ENCODE peak calls at places on chromosome 12, in four cellular contexts. M is K562, E is HL-60, H is GM12878. G is an unnamed sample.

GRCh38 chr12:118827047-118827446 is 154.3 kb upstream of the SRRM4 start:
- DNase-seq in M (no peak), E (no peak), H (no peak), G (no peak)

GRCh38 chr12:78864483-78865296 is at the start of gene SYT1:
- DNase-seq in M (no peak), E (no peak), H (no peak), G (no peak)

GRCh38 chr12:131040491-131040890 is 86.8 kb downstream of the ADGRD1 start:
- DNase-seq in M (no peak), E (no peak), H (no peak), G (no peak)

GRCh38 chr12:67394600-67394999 is 125.4 kb downstream of the CAND1 start:
- DNase-seq in M (no peak), E (no peak), H (no peak), G (no peak)

GRCh38 chr12:51214895-51215294 is 3.0 kb downstream of the POU6F1 start:
- DNase-seq in M (no peak), E (no peak), H (no peak), G (no peak)

GRCh38 chr12:108721824-108722223 is 9.5 kb downstream of the CORO1C start:
- DNase-seq in M (no peak), E (no peak), H (no peak), G (no peak)

GRCh38 chr12:11730299-11731041 is 81.0 kb downstream of the ETV6 start:
- DNase-seq in M (no peak), E (peak; percentile 45), H (peak; percentile 85), G (no peak)

GRCh38 chr12:45273717-45274271 is 57.9 kb downstream of the ANO6 start:
- DNase-seq in M (peak; percentile 64), E (no peak), H (no peak), G (no peak)

GRCh38 chr12:73531752-73532151 is 1005.9 kb upstream of the ATXN7L3B start:
- DNase-seq in M (no peak), E (no peak), H (no peak), G (no peak)

GRCh38 chr12:110917467-110917866 is 2.9 kb downstream of the MYL2 start:
- DNase-seq in M (no peak), E (no peak), H (no peak), G (no peak)
- TF ChIP-seq POLR2AphosphoS5 in M (no peak), E (no peak), H (no peak), G (no peak)

GRCh38 chr12:70853326-70853725 is 67.2 kb downstream of the PTPRR start:
- DNase-seq in M (no peak), E (no peak), H (no peak), G (no peak)
- TF ChIP-seq SPI1 in M (no peak), E (no peak), H (no peak), G (no peak)

GRCh38 chr12:22051114-22051698 is 5.2 kb downstream of the CMAS start:
- DNase-seq in M (no peak), E (no peak), H (no peak), G (no peak)
- TF ChIP-seq POLR2AphosphoS5 in M (no peak), E (no peak), H (no peak), G (no peak)

DNA sequence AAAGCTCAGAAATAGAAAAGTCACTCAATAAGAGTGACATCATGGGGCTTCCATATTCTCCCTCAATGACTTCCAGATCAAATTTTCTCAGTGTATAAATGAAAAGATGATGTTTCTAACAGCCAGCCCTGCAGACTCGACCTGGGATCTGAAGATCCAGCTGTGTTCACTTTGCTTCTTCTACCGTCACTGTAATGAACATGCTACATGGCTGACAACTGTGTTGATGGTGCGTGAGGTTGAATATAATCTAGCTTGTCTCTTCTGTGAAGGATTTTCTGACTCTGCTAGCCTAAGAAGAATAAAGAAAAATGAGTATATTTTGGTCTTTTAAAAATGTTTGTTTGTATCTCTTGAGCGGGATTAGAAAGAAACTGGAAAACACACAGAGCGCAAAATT is 577.8 kb downstream of the ETNK1 start:
- DNase-seq in M (no peak), E (no peak), H (no peak), G (no peak)
- TF ChIP-seq SPI1 in M (no peak), E (no peak), H (no peak), G (no peak)

GRCh38 chr12:15602051-15602672 is 187.0 kb downstream of the EPS8 start:
- DNase-seq in M (no peak), E (no peak), H (no peak), G (no peak)
- TF ChIP-seq POLR2AphosphoS5 in M (no peak), E (no peak), H (no peak), G (no peak)

GRCh38 chr12:57091633-57092528 is 3.0 kb downstream of the NAB2 start:
- DNase-seq in M (peak; percentile 6), E (no peak), H (no peak), G (no peak)

GRCh38 chr12:57092876-57093411 is 4.0 kb downstream of the NAB2 start:
- DNase-seq in M (peak; percentile 43), E (no peak), H (no peak), G (no peak)

GRCh38 chr12:57092529-57092862 is 3.6 kb downstream of the NAB2 start:
- DNase-seq in M (no peak), E (no peak), H (no peak), G (no peak)

GRCh38 chr12:57094194-57095160 is 5.6 kb downstream of the NAB2 start:
- DNase-seq in M (no peak), E (no peak), H (no peak), G (no peak)

GRCh38 chr12:57093412-57094193 is 4.7 kb downstream of the NAB2 start:
- DNase-seq in M (peak; percentile 85), E (no peak), H (no peak), G (peak; percentile 86)
- TF ChIP-seq SPI1 in M (peak; percentile 46), E (peak; percentile 41), H (peak; percentile 57), G (peak; percentile 59)